ENCODE peak calls at places on chromosomes 3 and 15, in five cellular contexts. S is heart right ventricle, Y is keratinocyte, K is breast epithelium, V is prostate gland. O is an unnamed sample.

GRCh38 chr3:141368062-141368924 is at the start of gene ZBTB38:
- DNase-seq in V (peak; percentile 75), K (peak; percentile 86), S (peak; percentile 91), Y (peak; percentile 74), O (peak; percentile 94)

GRCh38 chr15:79849789-79850188 is 47.0 kb downstream of the MTHFS start:
- DNase-seq in K (no peak), V (peak; percentile 19), Y (no peak), S (no peak), O (no peak)

GRCh38 chr3:130645261-130645660 is 101.4 kb downstream of the PIK3R4 start:
- DNase-seq in V (no peak), Y (no peak), K (no peak), S (no peak), O (no peak)

GRCh38 chr3:138875754-138876664 is 41.3 kb upstream of the PIK3CB start:
- DNase-seq in V (no peak), Y (no peak), K (no peak), S (no peak), O (no peak)

GRCh38 chr15:75455424-75455981 is 4.0 kb upstream of the SIN3A start:
- DNase-seq in Y (no peak), V (peak; percentile 92), K (peak; percentile 90), S (peak; percentile 91), O (peak; percentile 93)

GRCh38 chr3:182947892-182948291 is 32.4 kb downstream of the DCUN1D1 start:
- DNase-seq in Y (no peak), K (no peak), S (no peak), V (no peak), O (no peak)

GRCh38 chr3:14687360-14687759 is 12.4 kb downstream of the C3orf20 start:
- DNase-seq in S (no peak), K (no peak), V (no peak), Y (no peak), O (no peak)

GRCh38 chr15:64571857-64572291 is 111.5 kb downstream of the ZNF609 start:
- DNase-seq in V (no peak), S (no peak), K (no peak), Y (no peak), O (no peak)

GRCh38 chr15:22902981-22903380 is 64.5 kb downstream of the NIPA2 start:
- DNase-seq in S (no peak), Y (no peak), K (no peak), V (no peak), O (no peak)

GRCh38 chr15:60708684-60709083 is 229.7 kb upstream of the ICE2 start:
- DNase-seq in K (no peak), V (no peak), S (no peak), Y (no peak), O (no peak)

GRCh38 chr15:81024891-81025290 is 24.2 kb downstream of the TLNRD1 start:
- DNase-seq in K (no peak), Y (no peak), V (no peak), S (no peak), O (no peak)

GRCh38 chr3:31776016-31776415 is 205.0 kb downstream of the OSBPL10 start:
- DNase-seq in V (no peak), K (no peak), Y (no peak), S (no peak), O (no peak)

GRCh38 chr3:179590669-179591068 is 13.8 kb downstream of the MRPL47 start:
- DNase-seq in S (no peak), V (no peak), K (no peak), Y (no peak), O (no peak)

GRCh38 chr15:65529754-65530317 is 427 bp upstream of the HACD3 start:
- DNase-seq in K (no peak), S (no peak), Y (no peak), V (no peak), O (no peak)

GRCh38 chr3:16943857-16944256 is 59.1 kb downstream of the PLCL2 start:
- DNase-seq in K (no peak), V (no peak), Y (no peak), S (no peak), O (no peak)

GRCh38 chr3:73766599-73767378 is 142.0 kb upstream of the PDZRN3 start:
- DNase-seq in K (no peak), Y (no peak), V (no peak), S (peak; percentile 5), O (no peak)

GRCh38 chr3:184409331-184409926 is 29.6 kb downstream of the CHRD start:
- DNase-seq in V (no peak), S (no peak), Y (no peak), K (no peak), O (no peak)

GRCh38 chr3:129795596-129795995 is 97.9 kb downstream of the TMCC1 start:
- DNase-seq in S (no peak), Y (peak; percentile 57), K (no peak), V (no peak), O (no peak)

GRCh38 chr15:23516866-23517265 is 48.6 kb upstream of the MKRN3 start:
- DNase-seq in Y (no peak), S (no peak), V (no peak), K (no peak), O (no peak)

GRCh38 chr15:65334586-65335231 is 30.2 kb downstream of the RNU5B-1 start:
- DNase-seq in Y (no peak), V (no peak), S (no peak), K (no peak), O (no peak)

GRCh38 chr3:149472393-149472792 is 2.1 kb upstream of the TM4SF4 start:
- DNase-seq in V (no peak), K (no peak), S (no peak), Y (no peak), O (no peak)

GRCh38 chr15:48657891-48658591 is 12.5 kb upstream of the FBN1 start:
- DNase-seq in V (no peak), S (no peak), K (no peak), Y (no peak), O (no peak)

GRCh38 chr3:177470200-177470941 is 273.1 kb upstream of the TBL1XR1 start:
- DNase-seq in S (no peak), Y (no peak), V (no peak), K (no peak), O (no peak)

GRCh38 chr3:129051776-129052400 is 8.7 kb upstream of the GP9 start:
- DNase-seq in V (no peak), Y (no peak), K (no peak), S (no peak), O (peak; percentile 67)

GRCh38 chr15:76057332-76058000 is 2.3 kb upstream of the TMEM266 start:
- DNase-seq in V (peak; percentile 28), Y (no peak), S (peak; percentile 14), K (no peak), O (no peak)

GRCh38 chr3:115553796-115554495 is 69.4 kb upstream of the GAP43 start:
- DNase-seq in S (no peak), Y (no peak), V (no peak), K (no peak), O (no peak)

GRCh38 chr3:30455840-30456239 is 150.6 kb upstream of the TGFBR2 start:
- DNase-seq in K (no peak), S (no peak), V (no peak), Y (no peak), O (no peak)

GRCh38 chr15:69080958-69081248 is 66.4 kb downstream of the NOX5 start:
- DNase-seq in Y (no peak), S (no peak), V (no peak), K (no peak), O (no peak)

GRCh38 chr15:68797157-68797556 is 23.5 kb downstream of the ANP32A start:
- DNase-seq in K (no peak), Y (no peak), S (no peak), V (no peak), O (no peak)

GRCh38 chr3:5116568-5116967 is 5.5 kb upstream of the ARL8B start:
- DNase-seq in V (no peak), Y (no peak), K (no peak), S (no peak), O (no peak)

GRCh38 chr3:67947808-67948508 is 293.5 kb upstream of the SUCLG2 start:
- DNase-seq in Y (no peak), K (no peak), S (no peak), V (no peak), O (no peak)

GRCh38 chr15:96053039-96054021 is 277.2 kb upstream of the NR2F2 start:
- DNase-seq in S (peak; percentile 42), V (peak; percentile 42), Y (no peak), K (peak; percentile 59), O (peak; percentile 70)

GRCh38 chr15:73955326-73955725 is 29.1 kb downstream of the LOXL1 start:
- DNase-seq in K (peak; percentile 24), V (no peak), Y (no peak), S (no peak), O (no peak)

DNA sequence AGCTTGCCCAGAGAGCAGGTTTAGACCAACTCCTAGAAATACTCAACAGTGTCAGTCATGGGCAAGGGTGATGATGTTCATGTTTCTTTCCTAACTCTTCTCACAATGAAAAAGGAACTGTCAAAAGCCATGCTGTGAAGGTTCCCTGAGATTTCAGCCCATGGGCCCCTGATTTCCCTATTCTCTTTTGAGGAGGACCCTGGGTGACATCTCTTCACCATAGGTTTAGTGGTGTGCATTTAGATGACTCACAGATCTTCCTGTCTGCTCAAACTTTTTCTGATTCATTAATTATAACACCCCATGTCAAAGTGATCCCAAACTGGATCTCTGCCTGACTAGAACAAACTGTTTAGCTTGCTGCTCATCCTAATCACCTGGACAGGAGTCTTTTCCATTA is 108.0 kb downstream of the BBX start:
- DNase-seq in K (no peak), S (no peak), V (no peak), Y (no peak), O (no peak)
- H3K27ac ChIP-seq in K (no peak overlapping the region), S (no peak overlapping the region), V (no peak overlapping the region), Y (no peak overlapping the region), O (no peak overlapping the region)

GRCh38 chr3:181008796-181009195 is 19.3 kb upstream of the DNAJC19 start:
- DNase-seq in V (no peak), Y (no peak), S (no peak), K (no peak), O (no peak)
- TF ChIP-seq CTCF in V (no peak), Y (no peak), S (no peak), K (no peak), O (no peak)

GRCh38 chr15:101490922-101491738 is 1.6 kb upstream of the PCSK6 start:
- DNase-seq in S (no peak), Y (no peak), K (no peak), V (no peak), O (no peak)

GRCh38 chr15:101490408-101490891 is 943 bp upstream of the PCSK6 start:
- DNase-seq in Y (no peak), K (no peak), S (no peak), V (no peak), O (no peak)

GRCh38 chr15:101488300-101489164 is 975 bp downstream of the PCSK6 start:
- DNase-seq in Y (no peak), K (no peak), S (no peak), V (no peak), O (no peak)

GRCh38 chr15:101489633-101490407 is at the start of gene PCSK6:
- DNase-seq in Y (no peak), V (no peak), K (no peak), S (no peak), O (no peak)

DNA sequence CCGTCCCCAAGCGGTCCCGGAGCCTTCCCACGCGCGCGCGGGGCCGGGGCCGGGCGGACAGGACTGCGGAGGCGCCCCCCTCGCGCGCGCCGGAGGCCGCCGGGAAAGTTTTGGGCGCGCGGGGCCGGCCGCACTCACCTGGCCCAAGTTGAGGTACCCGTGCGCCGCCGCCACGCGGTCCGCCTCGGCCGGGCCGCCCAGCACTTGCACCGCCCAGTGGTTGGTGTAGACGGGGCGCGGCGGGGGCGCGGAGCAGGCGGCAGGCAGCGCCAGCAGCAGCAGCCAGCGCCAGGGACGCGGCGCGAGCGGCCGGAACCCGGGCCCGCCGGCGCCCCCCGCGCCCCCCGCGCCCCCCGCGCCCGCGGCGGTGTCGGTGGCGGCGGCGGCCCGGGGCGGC is 273 bp downstream of the PCSK6 start:
- DNase-seq in Y (no peak), V (peak; percentile 41), S (no peak), K (no peak), O (peak; percentile 62)
- H3K27ac ChIP-seq in Y (no peak overlapping the region), V (no peak overlapping the region), S (no peak overlapping the region), K (no peak overlapping the region), O (no peak overlapping the region)

GRCh38 chr15:86624261-86625036 is 544.8 kb downstream of the AGBL1 start:
- DNase-seq in V (no peak), K (no peak), S (peak; percentile 75), Y (peak; percentile 26), O (peak; percentile 45)
- TF ChIP-seq CTCF in V (no peak), K (no peak), S (peak; percentile 50), Y (peak; percentile 39), O (peak; percentile 31)